ENCODE peak calls at places on chromosomes 3 and 15, in five cellular contexts. M is effector memory CD4-positive, alpha-beta T cell; K is astrocyte of the spinal cord; A is naive thymus-derived CD4-positive, alpha-beta T cell; R is fibroblast of the aortic adventitia. Y is an unnamed sample.

GRCh38 chr3:72174043-72174442 is 389.1 kb upstream of the PROK2 start:
- DNase-seq in K (no peak), R (peak; percentile 47), A (no peak), M (no peak), Y (no peak)

GRCh38 chr3:31170932-31171670 is 276.6 kb upstream of the GADL1 start:
- DNase-seq in R (peak; percentile 99), K (peak; percentile 97), A (no peak), M (no peak), Y (no peak)

GRCh38 chr15:83011271-83012037 is at the start of gene C15orf40:
- DNase-seq in M (peak; percentile 77), K (peak; percentile 90), A (peak; percentile 80), R (peak; percentile 89), Y (peak; percentile 72)

GRCh38 chr3:67654099-67654831 is at the start of gene SUCLG2:
- DNase-seq in R (peak; percentile 79), A (peak; percentile 78), K (peak; percentile 89), M (peak; percentile 66), Y (no peak)

GRCh38 chr3:67964596-67964995 is 310.2 kb upstream of the SUCLG2 start:
- DNase-seq in K (no peak), M (no peak), R (no peak), A (no peak), Y (no peak)

GRCh38 chr15:88127477-88127799 is 129.1 kb downstream of the NTRK3 start:
- DNase-seq in A (no peak), K (no peak), M (no peak), R (peak; percentile 18), Y (no peak)

GRCh38 chr15:69798481-69799315 is 299.0 kb downstream of the TLE3 start:
- DNase-seq in M (no peak), K (peak; percentile 65), A (no peak), R (peak; percentile 17), Y (no peak)

GRCh38 chr3:98596902-98597500 is 3.6 kb upstream of the CPOX start:
- DNase-seq in K (peak; percentile 46), M (no peak), R (peak; percentile 55), A (peak; percentile 43), Y (no peak)

GRCh38 chr3:170226426-170226960 is 4.3 kb downstream of the PRKCI start:
- DNase-seq in A (no peak), M (no peak), R (peak; percentile 56), K (peak; percentile 23), Y (no peak)

GRCh38 chr3:192409203-192409837 is 318.0 kb downstream of the FGF12 start:
- DNase-seq in R (no peak), A (no peak), M (no peak), K (peak; percentile 47), Y (no peak)

GRCh38 chr15:44058126-44058525 is 136.9 kb downstream of the FRMD5 start:
- DNase-seq in A (no peak), M (no peak), R (no peak), K (no peak), Y (no peak)

GRCh38 chr15:47422901-47423300 is 294.4 kb upstream of the SEMA6D start:
- DNase-seq in A (no peak), R (no peak), K (peak; percentile 33), M (no peak), Y (no peak)

GRCh38 chr3:169526246-169526645 is 137.3 kb downstream of the MECOM start:
- DNase-seq in M (no peak), A (no peak), K (peak; percentile 12), R (peak; percentile 43), Y (no peak)

GRCh38 chr3:176767385-176767784 is 429.9 kb downstream of the TBL1XR1 start:
- DNase-seq in K (peak; percentile 96), A (no peak), R (peak; percentile 65), M (no peak), Y (peak; percentile 88)

GRCh38 chr15:50192926-50193595 is 11.1 kb downstream of the SLC27A2 start:
- DNase-seq in R (no peak), K (no peak), M (no peak), A (no peak), Y (no peak)

GRCh38 chr3:114362815-114363214 is 69.0 kb downstream of the TIGIT start:
- DNase-seq in A (no peak), K (peak; percentile 57), M (no peak), R (peak; percentile 63), Y (no peak)

GRCh38 chr15:47551079-47551478 is 166.2 kb upstream of the SEMA6D start:
- DNase-seq in R (no peak), M (no peak), A (no peak), K (no peak), Y (no peak)

GRCh38 chr15:97652700-97653167 is 307.8 kb upstream of the ARRDC4 start:
- DNase-seq in M (no peak), K (no peak), A (no peak), R (no peak), Y (no peak)

GRCh38 chr3:26623409-26624208 is 1.0 kb downstream of the LRRC3B start:
- DNase-seq in A (no peak), M (no peak), R (no peak), K (no peak), Y (no peak)

GRCh38 chr3:101854608-101855304 is 5.4 kb downstream of the NFKBIZ start:
- DNase-seq in K (no peak), A (no peak), R (no peak), M (no peak), Y (no peak)

GRCh38 chr3:129022114-129022994 is 21.2 kb downstream of the EFCC1 start:
- DNase-seq in K (no peak), A (no peak), R (peak; percentile 84), M (no peak), Y (no peak)

GRCh38 chr3:11465744-11466611 is 177.7 kb downstream of the VGLL4 start:
- DNase-seq in A (no peak), M (no peak), R (peak; percentile 100), K (peak; percentile 83), Y (no peak)

GRCh38 chr3:195806916-195807231 is 4.9 kb downstream of the MUC4 start:
- DNase-seq in R (no peak), M (no peak), A (no peak), K (no peak), Y (no peak)

GRCh38 chr3:73580343-73580742 is 44.4 kb downstream of the PDZRN3 start:
- DNase-seq in K (peak; percentile 87), R (peak; percentile 96), M (no peak), A (no peak), Y (peak; percentile 86)

GRCh38 chr3:118540826-118541225 is 493.8 kb downstream of the IGSF11 start:
- DNase-seq in R (no peak), A (no peak), M (no peak), K (no peak), Y (no peak)

GRCh38 chr3:3296858-3297430 is 117.5 kb upstream of the CRBN start:
- DNase-seq in K (no peak), R (no peak), A (peak; percentile 57), M (no peak), Y (no peak)

GRCh38 chr15:70429323-70429722 is 331.6 kb upstream of the TLE3 start:
- DNase-seq in K (no peak), M (no peak), A (no peak), R (no peak), Y (no peak)

GRCh38 chr15:89329329-89330084 is 5.1 kb downstream of the POLG start:
- DNase-seq in K (no peak), A (peak; percentile 22), R (no peak), M (peak; percentile 13), Y (no peak)
- H3K4me3 ChIP-seq in K (no peak overlapping the region), A (peak overlapping the region; percentile 23), R (no peak overlapping the region), M (no peak overlapping the region), Y (no peak overlapping the region)

DNA sequence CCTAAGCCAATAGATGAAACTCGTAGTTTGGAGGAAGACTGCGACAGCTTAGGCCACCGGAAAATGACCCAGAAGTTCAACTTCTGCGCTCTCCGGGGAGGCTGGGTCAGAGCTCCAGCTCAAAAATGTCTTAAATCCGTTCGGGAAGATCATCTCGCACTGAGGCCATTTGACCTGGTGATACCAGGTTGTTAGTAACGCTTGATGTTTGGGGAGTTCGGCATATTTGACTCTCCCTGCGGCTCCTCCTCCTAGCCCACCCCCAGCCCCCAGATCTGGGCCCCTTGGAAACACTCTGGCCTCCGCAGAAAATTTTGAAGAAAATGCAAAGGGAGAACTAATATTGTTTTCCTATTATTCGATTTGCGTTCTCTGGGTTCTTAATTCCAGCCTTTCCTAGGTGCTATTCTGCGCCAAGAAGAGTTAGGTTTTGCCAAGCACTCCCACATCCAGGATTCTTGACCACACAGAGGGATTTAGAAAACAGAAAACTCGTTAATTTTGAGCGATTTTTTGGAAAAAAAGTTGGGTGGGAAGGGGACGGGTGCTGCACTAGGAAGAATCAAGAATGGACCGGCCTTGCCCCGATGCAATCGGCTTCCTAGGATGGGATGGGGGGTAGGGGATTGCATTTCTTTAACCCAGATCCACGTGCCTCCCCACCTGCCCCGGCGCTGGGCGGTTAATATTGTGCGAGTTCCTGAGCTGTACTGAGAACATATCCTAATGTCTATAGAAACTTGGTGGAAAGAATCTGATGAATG is 50.0 kb downstream of the ZIC4 start:
- DNase-seq in M (no peak), A (no peak), R (no peak), K (no peak), Y (no peak)
- H3K4me3 ChIP-seq in M (no peak overlapping the region), A (no peak overlapping the region), R (no peak overlapping the region), K (no peak overlapping the region), Y (no peak overlapping the region)

DNA sequence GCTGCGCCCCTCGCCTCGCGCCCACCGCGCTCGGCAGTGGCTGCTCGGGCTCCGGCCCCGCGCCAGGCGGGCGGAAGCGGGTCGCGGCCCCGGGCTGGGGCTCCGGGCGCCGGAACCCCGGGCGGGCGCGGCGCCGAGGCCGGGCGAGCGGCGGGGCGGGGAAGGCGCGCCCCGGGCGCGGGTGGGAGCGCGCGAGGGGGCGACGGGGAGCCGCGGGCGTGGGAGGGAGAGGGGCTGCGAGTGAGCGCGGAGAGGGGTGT is 467 bp upstream of the IGF2BP2 start:
- DNase-seq in M (no peak), R (no peak), K (no peak), A (peak; percentile 17), Y (no peak)
- H3K4me3 ChIP-seq in M (peak overlapping the region; percentile 68), R (peak overlapping the region; percentile 96), K (peak overlapping the region; percentile 90), A (peak overlapping the region; percentile 41), Y (peak overlapping the region; percentile 45)

DNA sequence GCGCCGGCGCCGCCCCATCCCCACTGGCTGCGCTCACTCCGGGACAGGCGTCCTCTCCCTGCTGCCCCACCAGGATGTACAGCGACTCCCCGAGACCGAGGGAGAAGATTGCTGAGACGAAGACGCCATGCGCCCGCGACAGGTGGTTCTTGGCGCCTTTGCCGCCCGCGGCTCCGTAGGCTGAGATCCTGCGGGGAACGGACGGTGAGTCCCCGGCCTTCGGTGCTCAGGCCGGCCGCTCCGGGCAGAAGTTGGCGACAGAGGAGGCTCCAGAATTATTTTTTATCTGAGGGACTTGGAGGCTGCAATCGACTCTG is 1.6 kb downstream of the LTK start:
- DNase-seq in A (no peak), K (no peak), M (no peak), R (no peak), Y (no peak)
- H3K4me3 ChIP-seq in A (peak overlapping the region; percentile 56), K (no peak overlapping the region), M (peak overlapping the region; percentile 57), R (no peak overlapping the region), Y (no peak overlapping the region)